ENCODE peak calls at places on chromosome 22, in seven cellular contexts. Q, A, V, W, Y, C and K are unnamed samples.

GRCh38 chr22:27507935-27508504 is 293.5 kb downstream of the MN1 start:
- DNase-seq in Q (no peak), A (no peak), V (no peak), W (no peak), Y (no peak), C (no peak), K (no peak)

GRCh38 chr22:24188705-24189248 is 7.5 kb downstream of the SUSD2 start:
- DNase-seq in Q (no peak), A (no peak), V (peak; percentile 24), W (no peak), Y (no peak), C (no peak), K (no peak)

GRCh38 chr22:34102633-34103032 is 182.4 kb upstream of the LARGE1 start:
- DNase-seq in Q (no peak), A (no peak), V (no peak), W (no peak), Y (no peak), C (no peak), K (no peak)

GRCh38 chr22:29109853-29110252 is 37.0 kb downstream of the KREMEN1 start:
- DNase-seq in Q (no peak), A (no peak), V (no peak), W (no peak), Y (no peak), C (no peak), K (no peak)

GRCh38 chr22:29041408-29041807 is 20.2 kb downstream of the C22orf31 start:
- DNase-seq in Q (no peak), A (no peak), V (no peak), W (no peak), Y (no peak), C (no peak), K (no peak)

GRCh38 chr22:44609589-44609988 is 92.4 kb upstream of the PRR5 start:
- DNase-seq in Q (no peak), A (no peak), V (peak; percentile 32), W (no peak), Y (no peak), C (no peak), K (no peak)

GRCh38 chr22:37489994-37490393 is 3.8 kb upstream of the MFNG start:
- DNase-seq in Q (no peak), A (no peak), V (no peak), W (no peak), Y (no peak), C (no peak), K (no peak)

GRCh38 chr22:48870436-48870835 is 957.2 kb downstream of the BRD1 start:
- DNase-seq in Q (no peak), A (no peak), V (no peak), W (no peak), Y (no peak), C (no peak), K (no peak)

GRCh38 chr22:23216331-23217170 is 36.2 kb downstream of the BCR start:
- DNase-seq in Q (no peak), A (peak; percentile 54), V (no peak), W (peak; percentile 92), Y (no peak), C (no peak), K (no peak)

DNA sequence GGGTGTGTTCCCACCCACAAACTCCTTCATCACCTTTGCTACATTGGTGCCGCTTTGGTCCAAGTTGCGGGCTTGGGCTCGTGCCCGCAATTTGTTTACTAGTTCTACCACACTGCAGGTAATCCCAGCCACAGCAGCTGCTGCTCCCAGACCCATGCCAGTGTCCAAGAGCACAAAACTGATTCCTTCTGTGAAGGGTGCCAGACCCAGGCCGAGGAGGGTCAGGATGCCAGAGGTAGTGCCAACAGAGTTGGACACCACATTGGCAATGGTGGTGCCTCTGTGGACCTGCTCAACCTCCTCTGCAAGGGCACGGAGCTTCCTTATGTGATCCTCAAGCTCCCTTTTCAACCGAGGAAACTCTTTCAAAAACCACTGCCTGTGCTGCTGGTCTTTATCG is 11.5 kb downstream of the APOL2 start:
- DNase-seq in Q (no peak), A (no peak), V (no peak), W (no peak), Y (no peak), C (no peak), K (no peak)
- TF ChIP-seq JUND in Q (no peak), A (no peak), V (no peak), W (no peak), Y (no peak), C (no peak), K (no peak)

DNA sequence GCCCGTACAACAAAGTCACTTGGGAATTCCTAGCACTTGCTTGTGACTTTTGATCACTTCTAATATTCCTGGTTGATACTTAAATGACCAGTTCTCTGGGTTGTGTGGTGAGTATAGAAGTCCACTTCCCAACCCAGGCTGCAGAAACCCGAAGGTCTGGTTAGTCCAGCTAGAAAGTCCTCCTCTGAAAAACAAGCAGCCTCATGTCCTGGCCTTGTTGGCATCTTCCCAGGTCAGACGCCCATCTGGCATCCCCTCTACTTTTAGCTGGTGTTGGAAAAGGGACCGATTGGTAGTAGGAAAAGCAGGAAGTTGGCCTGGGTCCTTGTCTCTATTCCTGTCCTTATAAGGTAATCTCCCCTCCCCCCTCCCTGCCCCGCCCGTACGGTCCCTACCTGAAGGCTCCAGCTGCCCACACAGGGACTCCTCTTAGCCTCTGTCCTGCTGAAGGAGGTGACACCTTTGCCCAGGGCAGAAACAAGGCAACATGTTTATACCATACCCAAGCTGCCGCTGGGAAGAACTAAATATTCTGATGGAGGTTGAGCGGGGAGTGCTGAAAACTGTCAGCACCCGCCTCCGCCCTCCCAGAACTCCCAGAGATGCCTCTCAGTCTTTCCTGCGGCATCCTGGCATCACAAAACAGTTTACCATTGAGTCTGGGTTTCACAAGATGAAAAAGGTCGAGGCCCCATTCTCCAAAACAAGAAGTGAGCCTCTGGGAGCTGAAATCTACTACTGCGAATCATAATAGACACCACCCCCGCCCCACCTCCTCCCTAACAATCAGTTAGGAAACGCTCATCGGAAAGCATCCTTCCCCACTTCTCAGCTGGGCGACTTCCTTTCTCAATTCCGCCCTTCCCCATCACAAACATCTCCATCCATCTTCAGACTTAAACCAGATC is 1.3 kb downstream of the SUN2 start:
- DNase-seq in Q (no peak), A (no peak), V (no peak), W (peak; percentile 67), Y (no peak), C (no peak), K (peak; percentile 93)
- TF ChIP-seq JUND in Q (no peak), A (no peak), V (no peak), W (no peak), Y (no peak), C (no peak), K (no peak)

GRCh38 chr22:32337015-32337414 is 20.7 kb upstream of the RFPL3 start:
- DNase-seq in Q (no peak), A (no peak), V (no peak), W (no peak), Y (no peak), C (no peak), K (no peak)

GRCh38 chr22:32333769-32334639 is 23.7 kb upstream of the RFPL3 start:
- DNase-seq in Q (no peak), A (no peak), V (no peak), W (no peak), Y (no peak), C (no peak), K (no peak)

GRCh38 chr22:32334640-32335365 is 22.9 kb upstream of the RFPL3 start:
- DNase-seq in Q (no peak), A (no peak), V (no peak), W (no peak), Y (no peak), C (no peak), K (no peak)

GRCh38 chr22:32335471-32335870 is 22.2 kb upstream of the RFPL3 start:
- DNase-seq in Q (no peak), A (no peak), V (no peak), W (no peak), Y (no peak), C (no peak), K (no peak)

GRCh38 chr22:32336185-32336603 is 21.5 kb upstream of the RFPL3 start:
- DNase-seq in Q (no peak), A (no peak), V (no peak), W (no peak), Y (no peak), C (no peak), K (no peak)
- TF ChIP-seq JUND in Q (no peak), A (no peak), V (no peak), W (no peak), Y (no peak), C (no peak), K (no peak)

DNA sequence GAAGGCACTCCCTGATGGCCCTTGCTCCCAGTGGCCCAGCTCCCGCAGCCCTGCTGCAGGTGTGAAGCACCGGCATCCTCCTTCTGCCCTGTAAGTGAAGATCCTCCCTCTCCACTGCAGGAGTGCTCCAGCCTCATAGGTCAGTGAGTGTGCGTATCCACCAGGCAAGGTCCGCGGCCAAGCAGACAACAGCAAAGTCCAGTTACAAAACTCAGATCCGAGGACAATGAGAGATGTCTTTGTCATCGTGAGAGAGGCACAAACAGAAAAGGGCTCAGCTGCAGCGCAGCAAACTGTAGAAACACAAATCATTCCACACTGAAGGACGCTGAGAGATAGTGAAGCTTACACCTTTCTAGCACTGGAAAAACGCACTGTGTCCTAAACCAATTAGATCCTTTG is 46.1 kb downstream of the MYH9 start:
- DNase-seq in Q (no peak), A (no peak), V (no peak), W (peak; percentile 81), Y (no peak), C (no peak), K (no peak)
- TF ChIP-seq JUND in Q (no peak), A (no peak), V (no peak), W (no peak), Y (no peak), C (no peak), K (no peak)

DNA sequence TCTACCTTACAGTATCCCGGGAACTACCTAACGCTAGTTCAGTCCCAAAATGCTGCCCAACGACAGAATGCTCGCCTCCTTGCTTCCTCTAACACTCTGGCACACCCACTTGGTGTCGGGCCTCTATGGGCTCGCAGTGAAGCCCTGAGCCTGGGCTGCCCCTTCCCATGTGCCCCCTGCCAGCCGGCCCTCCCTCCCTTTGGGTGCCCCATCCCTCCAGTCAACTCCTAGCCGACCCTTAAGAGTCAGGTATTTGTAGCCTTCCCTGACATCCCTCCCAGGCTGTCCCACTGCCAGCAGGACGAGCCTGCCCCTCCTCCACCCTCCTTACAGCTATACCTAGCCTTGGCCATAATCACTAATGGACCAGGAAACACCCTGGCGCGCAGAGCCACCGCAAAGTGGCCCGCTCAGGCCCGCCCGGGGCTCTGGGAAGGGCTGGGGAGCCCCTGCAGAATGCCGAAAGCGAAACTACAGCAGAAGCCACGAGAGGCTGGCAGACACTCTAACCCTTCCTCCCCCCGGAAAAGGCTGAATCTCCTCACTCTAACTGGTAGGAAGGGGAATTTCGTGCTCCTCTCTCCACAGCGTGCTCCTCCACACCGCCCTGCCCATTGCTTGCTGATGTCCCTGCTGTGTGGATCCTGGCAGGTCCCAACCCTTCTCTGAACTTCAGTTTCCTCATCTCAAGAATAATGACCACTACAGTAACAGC is 8.2 kb downstream of the CBX7 start:
- DNase-seq in Q (no peak), A (no peak), V (no peak), W (no peak), Y (no peak), C (peak; percentile 56), K (no peak)
- TF ChIP-seq JUND in Q (no peak), A (no peak), V (no peak), W (no peak), Y (no peak), C (no peak), K (no peak)